ENCODE peak calls at places on chromosomes 12 and 14, in four cellular contexts. R is lung; G is CD8-positive, alpha-beta memory T cell; V is neural progenitor cell. D is an unnamed sample.

GRCh38 chr14:100747021-100747586 is 20.4 kb downstream of the DLK1 start:
- DNase-seq in R (peak), V (no peak), G (no peak), D (no peak)

GRCh38 chr14:65043893-65044595 is 57.3 kb downstream of the FNTB start:
- DNase-seq in G (no peak), R (no peak), V (no peak), D (no peak)

GRCh38 chr12:51744235-51744634 is 104.3 kb downstream of the FIGNL2 start:
- DNase-seq in R (no peak), V (no peak), G (no peak), D (no peak)

GRCh38 chr14:24058260-24058950 is 6.6 kb downstream of the CARMIL3 start:
- DNase-seq in V (peak), G (peak), R (peak), D (peak)

GRCh38 chr12:57127710-57128518 is at the start of gene LRP1:
- DNase-seq in R (peak), G (peak), V (peak), D (peak)

GRCh38 chr14:70317091-70317968 is 42.2 kb downstream of the COX16 start:
- DNase-seq in R (no peak), G (no peak), V (peak), D (no peak)

GRCh38 chr12:47888127-47888819 is 16.5 kb downstream of the VDR start:
- DNase-seq in V (no peak), R (no peak), G (no peak), D (peak)

GRCh38 chr12:3315201-3315661 is 175.8 kb upstream of the PRMT8 start:
- DNase-seq in R (peak), V (no peak), G (no peak), D (no peak)

GRCh38 chr14:69044965-69045555 is 66.0 kb upstream of the ACTN1 start:
- DNase-seq in R (no peak), G (no peak), V (no peak), D (no peak)

GRCh38 chr12:13208533-13209278 is 12.2 kb downstream of the EMP1 start:
- DNase-seq in R (no peak), V (peak), G (no peak), D (no peak)

GRCh38 chr12:19125325-19125724 is 4.2 kb upstream of the PLEKHA5 start:
- DNase-seq in R (no peak), G (no peak), V (no peak), D (no peak)

GRCh38 chr12:23473071-23473470 is 476.4 kb downstream of the SOX5 start:
- DNase-seq in V (no peak), R (no peak), G (no peak), D (no peak)

GRCh38 chr12:50050410-50051280 is 6.8 kb upstream of the ASIC1 start:
- DNase-seq in V (peak), R (peak), G (no peak), D (peak)

GRCh38 chr12:114368685-114369084 is 37.3 kb downstream of the TBX5 start:
- DNase-seq in R (no peak), V (no peak), G (no peak), D (no peak)

GRCh38 chr12:55516391-55516790 is 24.2 kb downstream of the OR6C68 start:
- DNase-seq in G (no peak), V (no peak), R (no peak), D (no peak)

GRCh38 chr12:106642991-106643390 is 60.2 kb downstream of the RFX4 start:
- DNase-seq in V (no peak), R (no peak), G (no peak), D (no peak)

GRCh38 chr14:54108481-54109471 is 152.2 kb upstream of the BMP4 start:
- DNase-seq in V (no peak), G (no peak), R (no peak), D (no peak)

GRCh38 chr12:20815573-20815972 is 5.1 kb downstream of the SLCO1B3 start:
- DNase-seq in V (no peak), R (no peak), G (no peak), D (no peak)

GRCh38 chr12:66191547-66192126 is 2.6 kb downstream of the IRAK3 start:
- DNase-seq in V (no peak), R (no peak), G (no peak), D (no peak)

GRCh38 chr12:125228519-125229260 is 163.5 kb downstream of the AACS start:
- DNase-seq in V (no peak), R (no peak), G (no peak), D (no peak)

GRCh38 chr14:61188196-61188595 is 92.9 kb downstream of the TMEM30B start:
- DNase-seq in V (peak), G (no peak), R (no peak), D (no peak)

GRCh38 chr12:31008961-31009840 is 64.5 kb upstream of the DDX11 start:
- DNase-seq in V (no peak), G (no peak), R (no peak), D (no peak)

GRCh38 chr12:41277019-41277770 is 89.1 kb downstream of the PDZRN4 start:
- DNase-seq in R (no peak), G (no peak), V (peak), D (no peak)

GRCh38 chr14:78762331-78762730 is 592.2 kb downstream of the NRXN3 start:
- DNase-seq in G (no peak), R (no peak), V (no peak), D (no peak)

GRCh38 chr14:78764240-78764639 is 594.1 kb downstream of the NRXN3 start:
- DNase-seq in R (no peak), V (no peak), G (no peak), D (no peak)

GRCh38 chr14:78763746-78764145 is 593.6 kb downstream of the NRXN3 start:
- DNase-seq in V (no peak), R (no peak), G (no peak), D (no peak)

GRCh38 chr14:78767436-78767835 is 597.3 kb downstream of the NRXN3 start:
- DNase-seq in V (no peak), G (no peak), R (no peak), D (no peak)

GRCh38 chr14:78764645-78765044 is 594.5 kb downstream of the NRXN3 start:
- DNase-seq in V (peak), R (no peak), G (no peak), D (no peak)
- H3K27ac ChIP-seq in V (no peak), R (no peak), G (no peak), D (no peak)

GRCh38 chr12:89156862-89157262 is 195.4 kb downstream of the DUSP6 start:
- DNase-seq in V (no peak), G (no peak), R (no peak), D (no peak)
- H3K27ac ChIP-seq in V (no peak), G (no peak), R (no peak), D (peak)

DNA sequence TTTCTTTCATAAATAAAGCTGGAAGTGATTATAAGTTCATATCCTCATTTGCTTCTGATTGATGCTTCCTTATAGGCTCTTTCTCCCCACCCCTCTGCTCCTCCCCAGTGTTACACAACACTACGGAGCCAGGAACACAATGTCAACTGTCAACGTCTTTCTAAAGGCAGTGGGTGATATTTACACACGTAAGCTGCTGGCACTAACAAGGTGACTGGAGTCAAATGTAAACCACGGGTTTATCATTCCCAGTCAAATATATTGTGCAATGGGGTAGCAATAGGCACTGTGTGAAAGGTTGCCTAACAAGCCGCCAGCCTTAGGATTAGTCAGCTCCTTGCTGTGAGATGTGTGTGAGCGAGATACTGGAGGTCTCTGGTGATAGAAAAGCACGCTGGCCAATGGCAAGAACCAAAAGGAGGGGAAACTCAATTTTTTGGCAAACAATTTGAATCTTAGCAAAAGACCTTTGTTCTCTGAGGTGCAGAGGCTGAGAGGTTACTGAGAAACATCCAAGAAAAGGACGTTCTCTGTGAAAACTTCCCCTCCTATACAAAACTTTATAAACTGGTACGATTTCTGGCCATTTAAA is 22.1 kb upstream of the HECTD1 start:
- DNase-seq in G (no peak), R (peak), V (peak), D (peak)
- H3K27ac ChIP-seq in G (peak), R (peak), V (no peak), D (peak)

GRCh38 chr12:122423258-122424165 is 1.0 kb upstream of the CLIP1 start:
- DNase-seq in V (peak), G (no peak), R (peak), D (peak)
- H3K27ac ChIP-seq in V (peak), G (peak), R (peak), D (peak)

GRCh38 chr12:28827841-28828240 is 321.2 kb upstream of the FAR2 start:
- DNase-seq in V (no peak), R (no peak), G (no peak), D (no peak)

GRCh38 chr12:28824849-28825248 is 324.2 kb upstream of the FAR2 start:
- DNase-seq in G (no peak), R (no peak), V (no peak), D (no peak)

DNA sequence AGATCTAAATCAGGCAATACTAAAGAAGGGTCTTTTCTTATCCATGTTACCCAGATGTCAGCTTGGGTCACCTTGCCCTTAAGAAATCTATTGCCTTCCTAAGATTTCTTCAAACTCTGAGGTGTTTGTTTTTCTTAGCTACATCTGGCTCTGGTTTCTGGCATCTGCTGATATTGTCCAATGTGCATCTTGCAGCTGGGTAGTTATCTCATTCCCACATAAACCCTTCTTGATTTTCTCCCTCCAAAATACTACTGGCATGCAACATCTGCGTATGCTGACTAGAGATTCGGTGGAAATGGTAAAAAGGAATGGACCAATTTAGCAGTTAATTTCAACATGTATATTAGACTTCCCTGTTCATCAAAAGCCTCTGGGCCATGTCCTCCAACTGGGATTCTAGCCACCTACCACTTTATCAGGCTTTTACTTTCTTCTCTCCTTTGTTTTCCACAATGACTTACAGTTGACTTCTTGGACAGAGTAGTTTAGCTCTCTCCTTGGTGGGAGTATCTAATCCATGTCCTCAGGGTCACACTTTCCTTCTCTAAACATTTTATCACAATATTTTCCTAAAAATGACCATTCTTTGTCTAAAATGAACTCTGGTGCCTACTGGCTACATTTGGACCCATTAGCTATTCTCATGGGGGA is 324.8 kb upstream of the FAR2 start:
- DNase-seq in V (no peak), R (no peak), G (no peak), D (no peak)
- H3K27ac ChIP-seq in V (no peak), R (no peak), G (no peak), D (no peak)

D was measured in colonic mucosa.